ENCODE peak calls at places on chromosomes 5 and 9, in four cellular contexts. H, I, G and X are unnamed samples.

GRCh38 chr9:117247271-117247670 is 167.6 kb downstream of the ASTN2 start:
- DNase-seq in G (no peak), I (no peak), H (no peak), X (no peak)

GRCh38 chr5:1509346-1510085 is 14.2 kb downstream of the LPCAT1 start:
- DNase-seq in I (no peak), G (no peak), H (no peak), X (no peak)

GRCh38 chr9:69104830-69105527 is 69.1 kb upstream of the TJP2 start:
- DNase-seq in G (no peak), I (no peak), H (no peak), X (no peak)

GRCh38 chr9:122445155-122445749 is 32.5 kb downstream of the OR1J1 start:
- DNase-seq in G (no peak), I (peak), H (peak), X (peak)

GRCh38 chr9:37732086-37732744 is 21.4 kb upstream of the TRMT10B start:
- DNase-seq in I (no peak), H (no peak), G (no peak), X (no peak)

GRCh38 chr9:33686942-33687341 is 108.4 kb upstream of the PRSS3 start:
- DNase-seq in H (no peak), G (no peak), I (no peak), X (no peak)

GRCh38 chr9:97573482-97574073 is 59.6 kb downstream of the TSTD2 start:
- DNase-seq in G (no peak), H (no peak), I (no peak), X (no peak)

GRCh38 chr5:127596501-127596900 is 52.4 kb upstream of the CTXN3 start:
- DNase-seq in I (no peak), G (no peak), H (no peak), X (no peak)

GRCh38 chr5:108561416-108562204 is 179.7 kb upstream of the FBXL17 start:
- DNase-seq in G (no peak), H (no peak), I (no peak), X (no peak)

GRCh38 chr5:75071100-75071499 is 18.7 kb upstream of the GCNT4 start:
- DNase-seq in H (no peak), I (no peak), G (no peak), X (no peak)

GRCh38 chr5:173746050-173746449 is 129.6 kb upstream of the BOD1 start:
- DNase-seq in H (no peak), I (no peak), G (no peak), X (peak)

GRCh38 chr9:130049431-130050210 is 4.1 kb upstream of the GPR107 start:
- DNase-seq in I (no peak), H (no peak), G (no peak), X (no peak)

GRCh38 chr9:27407966-27408365 is 111.0 kb upstream of the EQTN start:
- DNase-seq in I (no peak), H (peak), G (no peak), X (peak)

GRCh38 chr5:79301046-79301712 is 65.2 kb downstream of the JMY start:
- DNase-seq in H (no peak), I (no peak), G (no peak), X (peak)

GRCh38 chr9:130689937-130690700 is 3.5 kb upstream of the EXOSC2 start:
- DNase-seq in H (peak), G (no peak), I (peak), X (peak)

GRCh38 chr5:103216697-103217096 is 41.9 kb upstream of the MACIR start:
- DNase-seq in G (no peak), H (no peak), I (no peak), X (no peak)

GRCh38 chr9:88313364-88314220 is 74.7 kb upstream of the SPIN1 start:
- DNase-seq in G (peak), I (no peak), H (no peak), X (no peak)

GRCh38 chr5:56802235-56802634 is 13.1 kb upstream of the MAP3K1 start:
- DNase-seq in I (no peak), G (no peak), H (no peak), X (no peak)

GRCh38 chr5:37966291-37966690 is 126.5 kb upstream of the GDNF start:
- DNase-seq in H (no peak), I (no peak), G (no peak), X (no peak)

GRCh38 chr9:126838895-126839294 is 21.5 kb upstream of the ZBTB34 start:
- DNase-seq in H (no peak), I (no peak), G (no peak), X (no peak)

GRCh38 chr9:115625954-115626353 is 508.0 kb upstream of the TNC start:
- DNase-seq in G (no peak), I (no peak), H (no peak), X (no peak)

GRCh38 chr5:149747833-149748366 is 17.8 kb downstream of the PPARGC1B start:
- DNase-seq in H (no peak), I (no peak), G (no peak), X (no peak)

GRCh38 chr9:117704024-117704575 is at the start of gene TLR4:
- DNase-seq in I (peak), H (peak), G (no peak), X (peak)

GRCh38 chr9:13975628-13976250 is 338.2 kb downstream of the NFIB start:
- DNase-seq in I (no peak), G (no peak), H (no peak), X (peak)

GRCh38 chr9:111898331-111899096 is 1.9 kb downstream of the UGCG start:
- DNase-seq in G (no peak), I (no peak), H (no peak), X (no peak)

GRCh38 chr9:114169029-114169939 is 13.9 kb downstream of the COL27A1 start:
- DNase-seq in I (no peak), H (peak), G (no peak), X (peak)

GRCh38 chr9:128114326-128115186 is 13.0 kb downstream of the PTGES2 start:
- DNase-seq in H (no peak), I (no peak), G (no peak), X (no peak)

GRCh38 chr5:175657593-175658271 is at the start of gene HRH2:
- DNase-seq in I (no peak), H (peak), G (peak), X (peak)